ENCODE peak calls at places on chromosomes 3 and 15, in nine cellular contexts. One of them, this sample, is unnamed.
A peak's percentile ranks its signal among the peaks of the same experiment; 100 is the strongest.

GRCh38 chr15:99486371-99487336 is 79.1 kb upstream of the MEF2A start:
- DNase-seq in tibial artery: peak; percentile 87
- DNase-seq in mesendoderm: peak; percentile 49
- DNase-seq in right lobe of liver: peak; percentile 64
- DNase-seq in BE2C: peak; percentile 76
- DNase-seq in heart left ventricle: peak; percentile 94
- DNase-seq in GM23248: peak; percentile 91
- DNase-seq in effector memory CD4-positive, alpha-beta T cell: no peak
- DNase-seq in adrenal gland: peak; percentile 79
- DNase-seq in this sample: peak; percentile 59

GRCh38 chr3:127785711-127786265 is 36.5 kb downstream of the MGLL start:
- DNase-seq in tibial artery: no peak
- DNase-seq in mesendoderm: no peak
- DNase-seq in right lobe of liver: no peak
- DNase-seq in BE2C: no peak
- DNase-seq in heart left ventricle: no peak
- DNase-seq in GM23248: no peak
- DNase-seq in effector memory CD4-positive, alpha-beta T cell: no peak
- DNase-seq in adrenal gland: no peak
- DNase-seq in this sample: no peak

GRCh38 chr15:99614749-99615288 is 49.0 kb downstream of the MEF2A start:
- DNase-seq in tibial artery: no peak
- DNase-seq in mesendoderm: peak; percentile 61
- DNase-seq in right lobe of liver: no peak
- DNase-seq in BE2C: no peak
- DNase-seq in heart left ventricle: no peak
- DNase-seq in GM23248: no peak
- DNase-seq in effector memory CD4-positive, alpha-beta T cell: no peak
- DNase-seq in adrenal gland: no peak
- DNase-seq in this sample: no peak

GRCh38 chr3:126913524-126913923 is 69.4 kb upstream of the PLXNA1 start:
- DNase-seq in tibial artery: no peak
- DNase-seq in mesendoderm: no peak
- DNase-seq in right lobe of liver: no peak
- DNase-seq in BE2C: no peak
- DNase-seq in heart left ventricle: no peak
- DNase-seq in GM23248: no peak
- DNase-seq in effector memory CD4-positive, alpha-beta T cell: no peak
- DNase-seq in adrenal gland: no peak
- DNase-seq in this sample: no peak

GRCh38 chr3:118946449-118946848 is 88.2 kb downstream of the IGSF11 start:
- DNase-seq in tibial artery: no peak
- DNase-seq in mesendoderm: no peak
- DNase-seq in right lobe of liver: no peak
- DNase-seq in BE2C: no peak
- DNase-seq in heart left ventricle: no peak
- DNase-seq in GM23248: no peak
- DNase-seq in effector memory CD4-positive, alpha-beta T cell: no peak
- DNase-seq in adrenal gland: no peak
- DNase-seq in this sample: no peak

GRCh38 chr15:38514601-38515000 is 50.0 kb downstream of the RASGRP1 start:
- DNase-seq in tibial artery: no peak
- DNase-seq in mesendoderm: peak; percentile 72
- DNase-seq in right lobe of liver: no peak
- DNase-seq in BE2C: no peak
- DNase-seq in heart left ventricle: no peak
- DNase-seq in GM23248: no peak
- DNase-seq in effector memory CD4-positive, alpha-beta T cell: no peak
- DNase-seq in adrenal gland: no peak
- DNase-seq in this sample: no peak

GRCh38 chr3:21745971-21746370 is 5.0 kb downstream of the ZNF385D start:
- DNase-seq in tibial artery: no peak
- DNase-seq in mesendoderm: no peak
- DNase-seq in right lobe of liver: no peak
- DNase-seq in BE2C: no peak
- DNase-seq in heart left ventricle: no peak
- DNase-seq in GM23248: peak; percentile 70
- DNase-seq in effector memory CD4-positive, alpha-beta T cell: no peak
- DNase-seq in adrenal gland: no peak
- DNase-seq in this sample: no peak

GRCh38 chr15:56243117-56243773 is 434 bp downstream of the RFX7 start:
- DNase-seq in tibial artery: peak; percentile 41
- DNase-seq in mesendoderm: peak; percentile 78
- DNase-seq in right lobe of liver: peak; percentile 63
- DNase-seq in BE2C: peak; percentile 67
- DNase-seq in heart left ventricle: peak; percentile 53
- DNase-seq in GM23248: peak; percentile 60
- DNase-seq in effector memory CD4-positive, alpha-beta T cell: no peak
- DNase-seq in adrenal gland: peak; percentile 59
- DNase-seq in this sample: no peak

GRCh38 chr15:55789066-55789660 is 46.2 kb upstream of the PRTG start:
- DNase-seq in tibial artery: no peak
- DNase-seq in mesendoderm: peak; percentile 69
- DNase-seq in right lobe of liver: no peak
- DNase-seq in BE2C: peak; percentile 45
- DNase-seq in heart left ventricle: no peak
- DNase-seq in GM23248: peak; percentile 30
- DNase-seq in effector memory CD4-positive, alpha-beta T cell: peak; percentile 15
- DNase-seq in adrenal gland: peak; percentile 23
- DNase-seq in this sample: no peak

GRCh38 chr15:26438316-26438715 is 334.6 kb downstream of the GABRB3 start:
- DNase-seq in tibial artery: no peak
- DNase-seq in mesendoderm: no peak
- DNase-seq in right lobe of liver: no peak
- DNase-seq in BE2C: no peak
- DNase-seq in heart left ventricle: no peak
- DNase-seq in GM23248: no peak
- DNase-seq in effector memory CD4-positive, alpha-beta T cell: no peak
- DNase-seq in adrenal gland: no peak
- DNase-seq in this sample: no peak

GRCh38 chr3:45486926-45487325 is 98.5 kb downstream of the LARS2 start:
- DNase-seq in tibial artery: no peak
- DNase-seq in mesendoderm: no peak
- DNase-seq in right lobe of liver: no peak
- DNase-seq in BE2C: no peak
- DNase-seq in heart left ventricle: no peak
- DNase-seq in GM23248: peak; percentile 63
- DNase-seq in effector memory CD4-positive, alpha-beta T cell: no peak
- DNase-seq in adrenal gland: no peak
- DNase-seq in this sample: no peak
- H3K36me3 ChIP-seq in tibial artery: peaks cover 47% of the 10 kb centered on the region
- H3K36me3 ChIP-seq in mesendoderm: no peaks in the 10 kb centered on the region
- H3K36me3 ChIP-seq in right lobe of liver: peaks cover 4% of the 10 kb centered on the region
- H3K36me3 ChIP-seq in BE2C: no peaks in the 10 kb centered on the region
- H3K36me3 ChIP-seq in heart left ventricle: peaks cover 67% of the 10 kb centered on the region
- H3K36me3 ChIP-seq in GM23248: peaks cover 3% of the 10 kb centered on the region
- H3K36me3 ChIP-seq in effector memory CD4-positive, alpha-beta T cell: peaks cover 29% of the 10 kb centered on the region
- H3K36me3 ChIP-seq in adrenal gland: no peaks in the 10 kb centered on the region
- H3K36me3 ChIP-seq in this sample: no peaks in the 10 kb centered on the region

DNA sequence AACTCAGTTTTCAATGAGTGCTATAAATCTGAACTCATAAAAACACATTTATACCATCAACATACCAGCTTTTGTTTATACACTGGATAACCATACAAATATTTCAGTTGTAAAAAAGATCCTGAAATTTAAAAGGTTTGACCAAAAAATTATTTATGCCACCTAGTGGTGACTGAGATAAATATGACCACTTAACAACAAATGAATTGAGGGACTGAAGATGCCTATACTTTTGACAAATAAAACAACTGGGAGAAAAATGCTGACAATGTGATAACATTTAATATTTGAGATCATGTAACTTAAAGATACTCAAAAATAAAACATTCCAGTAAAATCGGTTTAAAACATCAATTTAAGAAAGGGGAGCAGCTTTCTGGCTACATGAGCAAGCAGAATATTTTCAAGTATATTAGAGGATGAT is 30.4 kb downstream of the ATG3 start:
- DNase-seq in tibial artery: no peak
- DNase-seq in mesendoderm: peak; percentile 16
- DNase-seq in right lobe of liver: no peak
- DNase-seq in BE2C: no peak
- DNase-seq in heart left ventricle: no peak
- DNase-seq in GM23248: peak; percentile 56
- DNase-seq in effector memory CD4-positive, alpha-beta T cell: no peak
- DNase-seq in adrenal gland: no peak
- DNase-seq in this sample: no peak
- H3K36me3 ChIP-seq in tibial artery: peaks cover 72% of the 10 kb centered on the region
- H3K36me3 ChIP-seq in mesendoderm: no peaks in the 10 kb centered on the region
- H3K36me3 ChIP-seq in right lobe of liver: peaks cover 9% of the 10 kb centered on the region
- H3K36me3 ChIP-seq in BE2C: peaks cover under 1% of the 10 kb centered on the region
- H3K36me3 ChIP-seq in heart left ventricle: peaks cover 90% of the 10 kb centered on the region
- H3K36me3 ChIP-seq in GM23248: peaks cover 28% of the 10 kb centered on the region
- H3K36me3 ChIP-seq in effector memory CD4-positive, alpha-beta T cell: peaks cover 24% of the 10 kb centered on the region
- H3K36me3 ChIP-seq in adrenal gland: no peaks in the 10 kb centered on the region
- H3K36me3 ChIP-seq in this sample: no peaks in the 10 kb centered on the region

GRCh38 chr3:197906850-197907187 is 43.2 kb upstream of the RPL35A start:
- DNase-seq in tibial artery: no peak
- DNase-seq in mesendoderm: no peak
- DNase-seq in right lobe of liver: no peak
- DNase-seq in BE2C: no peak
- DNase-seq in heart left ventricle: no peak
- DNase-seq in GM23248: peak; percentile 77
- DNase-seq in effector memory CD4-positive, alpha-beta T cell: no peak
- DNase-seq in adrenal gland: no peak
- DNase-seq in this sample: no peak

GRCh38 chr3:197896421-197896820 is 53.6 kb upstream of the RPL35A start:
- DNase-seq in tibial artery: no peak
- DNase-seq in mesendoderm: no peak
- DNase-seq in right lobe of liver: no peak
- DNase-seq in BE2C: no peak
- DNase-seq in heart left ventricle: no peak
- DNase-seq in GM23248: no peak
- DNase-seq in effector memory CD4-positive, alpha-beta T cell: no peak
- DNase-seq in adrenal gland: no peak
- DNase-seq in this sample: no peak

GRCh38 chr3:197899833-197900478 is 50.0 kb upstream of the RPL35A start:
- DNase-seq in tibial artery: no peak
- DNase-seq in mesendoderm: no peak
- DNase-seq in right lobe of liver: no peak
- DNase-seq in BE2C: no peak
- DNase-seq in heart left ventricle: no peak
- DNase-seq in GM23248: no peak
- DNase-seq in effector memory CD4-positive, alpha-beta T cell: no peak
- DNase-seq in adrenal gland: no peak
- DNase-seq in this sample: no peak

GRCh38 chr3:197906023-197906849 is 43.8 kb upstream of the RPL35A start:
- DNase-seq in tibial artery: peak; percentile 89
- DNase-seq in mesendoderm: peak; percentile 88
- DNase-seq in right lobe of liver: peak; percentile 83
- DNase-seq in BE2C: peak; percentile 90
- DNase-seq in heart left ventricle: peak; percentile 89
- DNase-seq in GM23248: peak; percentile 98
- DNase-seq in effector memory CD4-positive, alpha-beta T cell: peak; percentile 46
- DNase-seq in adrenal gland: peak; percentile 92
- DNase-seq in this sample: peak; percentile 89

DNA sequence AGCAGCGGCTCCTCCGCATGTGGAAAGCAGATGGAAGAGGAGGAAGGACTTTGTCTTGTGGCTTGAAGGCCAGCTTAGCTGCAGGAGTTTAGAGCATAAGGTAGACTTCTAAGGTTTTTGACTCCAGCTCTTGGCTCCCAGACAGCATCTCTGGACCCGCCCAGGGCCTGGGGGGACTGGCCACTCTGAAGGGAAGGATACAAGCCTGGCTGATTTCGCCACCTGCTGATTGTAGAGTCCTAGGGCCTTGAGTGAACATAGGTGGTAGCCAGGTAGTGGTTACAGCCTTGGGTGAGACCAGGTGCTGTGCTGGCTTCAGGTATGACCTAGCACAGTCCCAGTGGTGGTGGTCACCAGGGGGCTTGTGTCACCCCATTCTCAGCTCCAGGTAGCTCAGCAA is 48.4 kb upstream of the RPL35A start:
- DNase-seq in tibial artery: no peak
- DNase-seq in mesendoderm: no peak
- DNase-seq in right lobe of liver: no peak
- DNase-seq in BE2C: no peak
- DNase-seq in heart left ventricle: no peak
- DNase-seq in GM23248: no peak
- DNase-seq in effector memory CD4-positive, alpha-beta T cell: no peak
- DNase-seq in adrenal gland: no peak
- DNase-seq in this sample: no peak
- H3K36me3 ChIP-seq in tibial artery: no peaks in the 10 kb centered on the region
- H3K36me3 ChIP-seq in mesendoderm: no peaks in the 10 kb centered on the region
- H3K36me3 ChIP-seq in right lobe of liver: no peaks in the 10 kb centered on the region
- H3K36me3 ChIP-seq in BE2C: no peaks in the 10 kb centered on the region
- H3K36me3 ChIP-seq in heart left ventricle: no peaks in the 10 kb centered on the region
- H3K36me3 ChIP-seq in GM23248: no peaks in the 10 kb centered on the region
- H3K36me3 ChIP-seq in effector memory CD4-positive, alpha-beta T cell: no peaks in the 10 kb centered on the region
- H3K36me3 ChIP-seq in adrenal gland: no peaks in the 10 kb centered on the region
- H3K36me3 ChIP-seq in this sample: no peaks in the 10 kb centered on the region

GRCh38 chr15:75208501-75209288 is 7.0 kb downstream of the C15orf39 start:
- DNase-seq in tibial artery: no peak
- DNase-seq in mesendoderm: no peak
- DNase-seq in right lobe of liver: peak; percentile 67
- DNase-seq in BE2C: no peak
- DNase-seq in heart left ventricle: peak; percentile 51
- DNase-seq in GM23248: no peak
- DNase-seq in effector memory CD4-positive, alpha-beta T cell: no peak
- DNase-seq in adrenal gland: peak; percentile 76
- DNase-seq in this sample: no peak

GRCh38 chr15:75211436-75212199 is 9.9 kb downstream of the C15orf39 start:
- DNase-seq in tibial artery: no peak
- DNase-seq in mesendoderm: no peak
- DNase-seq in right lobe of liver: no peak
- DNase-seq in BE2C: no peak
- DNase-seq in heart left ventricle: no peak
- DNase-seq in GM23248: no peak
- DNase-seq in effector memory CD4-positive, alpha-beta T cell: no peak
- DNase-seq in adrenal gland: no peak
- DNase-seq in this sample: no peak

GRCh38 chr15:75209289-75209676 is 7.6 kb downstream of the C15orf39 start:
- DNase-seq in tibial artery: no peak
- DNase-seq in mesendoderm: no peak
- DNase-seq in right lobe of liver: no peak
- DNase-seq in BE2C: no peak
- DNase-seq in heart left ventricle: no peak
- DNase-seq in GM23248: no peak
- DNase-seq in effector memory CD4-positive, alpha-beta T cell: no peak
- DNase-seq in adrenal gland: no peak
- DNase-seq in this sample: no peak

GRCh38 chr15:75212200-75212858 is 10.6 kb downstream of the C15orf39 start:
- DNase-seq in tibial artery: no peak
- DNase-seq in mesendoderm: no peak
- DNase-seq in right lobe of liver: no peak
- DNase-seq in BE2C: no peak
- DNase-seq in heart left ventricle: no peak
- DNase-seq in GM23248: no peak
- DNase-seq in effector memory CD4-positive, alpha-beta T cell: no peak
- DNase-seq in adrenal gland: no peak
- DNase-seq in this sample: no peak

GRCh38 chr15:75210867-75211266 is 9.2 kb downstream of the C15orf39 start:
- DNase-seq in tibial artery: no peak
- DNase-seq in mesendoderm: no peak
- DNase-seq in right lobe of liver: no peak
- DNase-seq in BE2C: no peak
- DNase-seq in heart left ventricle: no peak
- DNase-seq in GM23248: no peak
- DNase-seq in effector memory CD4-positive, alpha-beta T cell: no peak
- DNase-seq in adrenal gland: peak; percentile 43
- DNase-seq in this sample: no peak
- H3K36me3 ChIP-seq in tibial artery: peaks cover 90% of the 10 kb centered on the region
- H3K36me3 ChIP-seq in mesendoderm: peaks cover 15% of the 10 kb centered on the region
- H3K36me3 ChIP-seq in right lobe of liver: peaks cover 14% of the 10 kb centered on the region
- H3K36me3 ChIP-seq in BE2C: peaks cover 77% of the 10 kb centered on the region
- H3K36me3 ChIP-seq in heart left ventricle: peaks cover 74% of the 10 kb centered on the region
- H3K36me3 ChIP-seq in GM23248: no peaks in the 10 kb centered on the region
- H3K36me3 ChIP-seq in effector memory CD4-positive, alpha-beta T cell: peaks cover 55% of the 10 kb centered on the region
- H3K36me3 ChIP-seq in adrenal gland: no peaks in the 10 kb centered on the region
- H3K36me3 ChIP-seq in this sample: peaks cover 54% of the 10 kb centered on the region

This sample was measured in BJ.